ENCODE peak calls at places on chromosomes 12 and 14, in nine cellular contexts. J, B, N, S, R, Y, P, H and A are unnamed samples.

GRCh38 chr12:72236071-72236705 is 36.0 kb upstream of the TRHDE start:
- DNase-seq in B (peak; percentile 57), P (no peak), R (no peak), J (no peak), H (no peak), S (no peak), Y (no peak), N (peak; percentile 64), A (peak; percentile 40)

GRCh38 chr14:81982056-81982455 is 448.4 kb upstream of the SEL1L start:
- DNase-seq in R (no peak), Y (no peak), N (no peak), H (no peak), P (no peak), J (no peak), B (no peak), S (no peak), A (no peak)

GRCh38 chr14:24721772-24722171 is 87.8 kb upstream of the GZMB start:
- DNase-seq in J (no peak), S (no peak), P (no peak), R (no peak), N (no peak), B (no peak), H (no peak), Y (peak; percentile 1), A (no peak)

GRCh38 chr14:31829256-31829923 is 247.7 kb upstream of the ARHGAP5 start:
- DNase-seq in R (peak; percentile 21), H (no peak), S (no peak), J (no peak), B (peak; percentile 80), N (peak; percentile 91), Y (peak; percentile 87), P (no peak), A (peak; percentile 72)

GRCh38 chr14:85535916-85536834 is 6.2 kb downstream of the FLRT2 start:
- DNase-seq in J (no peak), P (no peak), S (no peak), N (peak; percentile 79), B (peak; percentile 59), R (peak; percentile 50), Y (peak; percentile 73), H (peak; percentile 8), A (peak; percentile 48)

GRCh38 chr12:19946549-19946948 is 421.8 kb upstream of the PDE3A start:
- DNase-seq in B (peak; percentile 99), Y (peak; percentile 94), H (peak; percentile 2), R (no peak), S (no peak), J (no peak), N (peak; percentile 98), P (no peak), A (peak; percentile 99)

GRCh38 chr12:121036810-121037326 is 2.2 kb downstream of the OASL start:
- DNase-seq in S (no peak), N (peak; percentile 69), J (peak; percentile 18), B (peak; percentile 83), Y (peak; percentile 89), R (no peak), H (no peak), P (no peak), A (peak; percentile 77)

GRCh38 chr14:77882098-77882497 is 82.2 kb downstream of the ADCK1 start:
- DNase-seq in S (no peak), H (peak; percentile 12), P (no peak), B (no peak), Y (peak; percentile 14), R (no peak), J (no peak), N (no peak), A (no peak)

GRCh38 chr12:49036029-49036428 is 17.5 kb upstream of the PRKAG1 start:
- DNase-seq in Y (no peak), N (no peak), J (no peak), B (no peak), P (no peak), H (no peak), S (no peak), R (no peak), A (no peak)

GRCh38 chr14:91231446-91231845 is 13.1 kb downstream of the GPR68 start:
- DNase-seq in J (no peak), S (no peak), Y (no peak), P (no peak), R (no peak), N (peak; percentile 15), H (no peak), B (no peak), A (no peak)
- H3K4me1 ChIP-seq in J (peaks cover 30% of the 10 kb centered on the region), S (peaks cover 8% of the 10 kb centered on the region), Y (no peaks in the 10 kb centered on the region), P (no peaks in the 10 kb centered on the region), R (peaks cover 14% of the 10 kb centered on the region), N (peaks cover 6% of the 10 kb centered on the region), H (no peaks in the 10 kb centered on the region), B (peaks cover 2% of the 10 kb centered on the region), A (peaks cover 30% of the 10 kb centered on the region)

GRCh38 chr12:39619660-39620433 is at the start of gene ABCD2:
- DNase-seq in N (peak; percentile 58), P (peak; percentile 82), R (peak; percentile 90), Y (peak; percentile 87), B (peak; percentile 86), S (peak; percentile 31), J (peak; percentile 64), H (peak; percentile 53), A (peak; percentile 83)
- TF ChIP-seq CTCF in N (no peak), P (no peak), R (no peak), Y (no peak), B (no peak), S (no peak), J (no peak), H (no peak), A (no peak)

GRCh38 chr14:99560946-99561683 is 42.9 kb downstream of the CCDC85C start:
- DNase-seq in J (no peak), S (peak; percentile 79), R (no peak), H (no peak), B (no peak), N (no peak), Y (no peak), P (no peak), A (no peak)
- H3K4me1 ChIP-seq in J (peaks cover 24% of the 10 kb centered on the region), S (peaks cover 64% of the 10 kb centered on the region), R (peaks cover 11% of the 10 kb centered on the region), H (peaks cover 30% of the 10 kb centered on the region), B (peaks cover 4% of the 10 kb centered on the region), N (peaks cover 34% of the 10 kb centered on the region), Y (peaks cover 33% of the 10 kb centered on the region), P (peaks cover 18% of the 10 kb centered on the region), A (peaks cover 44% of the 10 kb centered on the region)

DNA sequence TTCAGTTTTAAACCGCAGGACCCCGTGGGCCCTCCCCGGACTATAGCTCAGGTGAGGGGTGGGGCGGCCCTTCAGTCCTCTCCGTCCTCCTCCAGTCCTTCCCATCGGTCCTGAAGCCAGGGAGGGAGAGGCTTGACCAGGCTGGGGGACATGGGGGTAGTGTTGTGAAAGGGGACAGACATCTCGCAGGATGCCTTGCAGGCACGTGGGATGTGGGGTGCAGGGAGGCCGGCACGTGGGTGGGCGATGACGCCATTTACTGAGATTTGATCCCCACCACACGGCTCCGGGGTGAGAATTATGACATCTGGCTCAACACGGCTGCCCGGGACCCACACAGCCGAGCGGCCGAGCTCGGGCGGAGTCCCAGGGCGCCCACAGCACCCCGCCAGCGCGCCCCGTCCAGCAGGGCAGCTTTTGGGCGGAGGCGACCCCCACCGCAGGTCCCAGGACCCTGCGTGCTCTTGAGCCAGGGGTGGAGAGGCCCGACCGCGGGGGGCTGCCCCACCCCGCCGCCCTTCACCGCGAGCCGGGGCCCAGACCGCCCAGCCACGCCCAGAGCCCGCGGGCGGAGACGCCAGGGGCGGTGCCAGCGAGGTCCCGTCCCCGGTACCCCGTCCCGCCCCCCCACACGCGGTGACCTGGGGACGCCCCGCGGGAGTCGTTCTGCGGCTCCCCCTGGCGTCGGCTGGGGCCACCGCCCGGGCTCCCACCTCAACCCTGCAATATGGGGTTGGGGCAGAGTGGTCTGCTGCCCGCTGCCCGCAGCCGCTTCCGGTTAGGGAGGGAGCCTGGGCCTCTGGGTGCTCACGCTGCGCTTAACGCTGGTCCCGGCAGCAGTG is 3.3 kb upstream of the EXOC3L4 start:
- DNase-seq in Y (peak; percentile 56), J (peak; percentile 88), B (peak; percentile 19), S (peak; percentile 75), P (peak; percentile 61), R (peak; percentile 70), H (peak; percentile 80), N (peak; percentile 47), A (no peak)
- TF ChIP-seq CTCF in Y (peak; percentile 38), J (peak; percentile 55), B (peak; percentile 24), S (no peak), P (peak; percentile 45), R (no peak), H (no peak), N (peak; percentile 32), A (no peak)

GRCh38 chr12:57142121-57142520 is 5.3 kb downstream of the LRP1-AS start:
- DNase-seq in P (peak; percentile 68), R (no peak), S (no peak), N (no peak), J (no peak), B (no peak), H (no peak), Y (no peak), A (no peak)
- H3K4me1 ChIP-seq in P (peaks cover 18% of the 10 kb centered on the region), R (no peaks in the 10 kb centered on the region), S (peaks cover 40% of the 10 kb centered on the region), N (peaks cover 46% of the 10 kb centered on the region), J (peaks cover 50% of the 10 kb centered on the region), B (peaks cover 48% of the 10 kb centered on the region), H (peaks cover 32% of the 10 kb centered on the region), Y (peaks cover 7% of the 10 kb centered on the region), A (peaks cover 18% of the 10 kb centered on the region)

DNA sequence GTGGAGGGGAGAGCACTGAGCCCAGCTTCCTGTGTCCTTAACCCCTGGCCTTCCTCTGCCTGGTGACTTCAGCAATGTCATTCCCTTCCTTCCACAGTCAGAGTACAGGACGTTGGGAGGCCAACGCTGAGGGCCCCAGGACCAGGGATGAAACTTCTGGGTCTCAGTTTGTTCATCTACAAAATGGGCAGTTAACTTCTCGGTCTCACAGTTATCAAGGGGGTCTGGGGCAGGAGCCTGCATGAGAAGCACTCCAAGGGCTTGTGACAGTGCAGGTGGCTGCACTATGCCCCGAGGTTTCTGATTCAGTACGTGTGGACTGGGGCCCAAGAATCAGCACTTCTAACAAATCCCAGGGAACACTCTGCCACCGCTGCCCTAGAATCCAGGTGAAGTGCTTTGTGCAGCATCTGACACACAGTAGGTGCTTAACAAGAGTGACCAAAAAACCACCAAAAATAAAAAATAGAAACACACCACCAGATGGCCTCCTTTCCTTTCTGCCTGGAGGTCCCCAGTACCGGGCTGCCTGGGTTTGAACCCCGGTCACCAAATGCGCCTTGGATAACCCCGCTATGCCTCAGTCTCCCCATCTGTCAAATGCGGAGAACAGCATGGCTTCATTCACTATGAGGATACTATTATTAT is 80.4 kb downstream of the RFLNA start:
- DNase-seq in P (no peak), J (no peak), N (no peak), B (no peak), S (no peak), H (no peak), Y (no peak), R (no peak), A (no peak)
- TF ChIP-seq CTCF in P (no peak), J (no peak), N (no peak), B (no peak), S (no peak), H (no peak), Y (no peak), R (peak; percentile 14), A (peak; percentile 8)

GRCh38 chr12:93179792-93180191 is 197.9 kb upstream of the NUDT4 start:
- DNase-seq in J (no peak), P (no peak), H (no peak), B (no peak), R (no peak), S (no peak), N (no peak), Y (no peak), A (no peak)
- H3K4me1 ChIP-seq in J (peaks cover 4% of the 10 kb centered on the region), P (peaks cover 9% of the 10 kb centered on the region), H (peaks cover 13% of the 10 kb centered on the region), B (peaks cover 17% of the 10 kb centered on the region), R (no peaks in the 10 kb centered on the region), S (peaks cover 7% of the 10 kb centered on the region), N (peaks cover 20% of the 10 kb centered on the region), Y (peaks cover 37% of the 10 kb centered on the region), A (peaks cover 18% of the 10 kb centered on the region)